ENCODE peak calls at places on chromosomes 5 and 9, in ten cellular contexts. J, P, L, W, X, T, Q, F, E and C are unnamed samples.

GRCh38 chr9:2621678-2622360 is at the start of gene VLDLR:
- DNase-seq in J (peak; percentile 68), P (peak; percentile 47), L (peak; percentile 38), W (peak; percentile 20), X (peak; percentile 74), T (no peak), Q (no peak), F (peak; percentile 80), E (no peak), C (peak; percentile 84)

GRCh38 chr9:37547328-37547878 is 28.8 kb downstream of the FBXO10 start:
- DNase-seq in J (no peak), P (no peak), L (no peak), W (no peak), X (no peak), T (no peak), Q (no peak), F (no peak), E (no peak), C (no peak)

GRCh38 chr5:107455111-107455544 is 215.6 kb downstream of the EFNA5 start:
- DNase-seq in J (no peak), P (peak; percentile 89), L (no peak), W (no peak), X (no peak), T (no peak), Q (no peak), F (no peak), E (no peak), C (no peak)

GRCh38 chr5:107218457-107219193 is 452.1 kb downstream of the EFNA5 start:
- DNase-seq in J (no peak), P (no peak), L (no peak), W (no peak), X (no peak), T (no peak), Q (no peak), F (no peak), E (no peak), C (no peak)

GRCh38 chr5:115396079-115396478 is 99.6 kb upstream of the CCDC112 start:
- DNase-seq in J (no peak), P (no peak), L (no peak), W (no peak), X (no peak), T (no peak), Q (no peak), F (no peak), E (no peak), C (no peak)

GRCh38 chr5:156971848-156972525 is 9.0 kb upstream of the TIMD4 start:
- DNase-seq in J (no peak), P (peak; percentile 20), L (no peak), W (no peak), X (no peak), T (no peak), Q (no peak), F (no peak), E (no peak), C (no peak)

GRCh38 chr5:174177976-174178600 is 132.6 kb downstream of the NSG2 start:
- DNase-seq in J (no peak), P (no peak), L (no peak), W (no peak), X (no peak), T (no peak), Q (no peak), F (no peak), E (no peak), C (no peak)

GRCh38 chr5:159343295-159344094 is 13.2 kb upstream of the IL12B start:
- DNase-seq in J (no peak), P (no peak), L (peak; percentile 20), W (no peak), X (no peak), T (no peak), Q (no peak), F (no peak), E (no peak), C (no peak)

GRCh38 chr9:112443200-112443599 is 43.4 kb upstream of the KIAA1958 start:
- DNase-seq in J (no peak), P (no peak), L (no peak), W (peak; percentile 19), X (no peak), T (no peak), Q (no peak), F (no peak), E (no peak), C (no peak)

GRCh38 chr9:129362287-129363098 is 184.4 kb upstream of the IER5L start:
- DNase-seq in J (no peak), P (peak; percentile 21), L (no peak), W (no peak), X (no peak), T (no peak), Q (no peak), F (no peak), E (no peak), C (no peak)

GRCh38 chr5:135162661-135163265 is 128.7 kb upstream of the PITX1 start:
- DNase-seq in J (no peak), P (no peak), L (no peak), W (no peak), X (no peak), T (no peak), Q (no peak), F (no peak), E (no peak), C (no peak)

GRCh38 chr9:69919461-69920061 is 98.9 kb downstream of the CFAP95 start:
- DNase-seq in J (peak; percentile 69), P (peak; percentile 49), L (peak; percentile 23), W (no peak), X (peak; percentile 66), T (no peak), Q (no peak), F (no peak), E (no peak), C (no peak)

GRCh38 chr5:84384604-84385575 is at the start of gene EDIL3:
- DNase-seq in J (peak; percentile 18), P (peak; percentile 83), L (no peak), W (no peak), X (no peak), T (no peak), Q (peak; percentile 14), F (peak; percentile 71), E (no peak), C (peak; percentile 40)

GRCh38 chr9:125190371-125190801 is 783 bp upstream of the PPP6C start:
- DNase-seq in J (no peak), P (no peak), L (no peak), W (no peak), X (no peak), T (no peak), Q (no peak), F (no peak), E (no peak), C (no peak)

GRCh38 chr9:34046784-34047379 is 1.8 kb downstream of the UBAP2 start:
- DNase-seq in J (peak; percentile 65), P (peak; percentile 51), L (no peak), W (no peak), X (no peak), T (no peak), Q (no peak), F (no peak), E (no peak), C (no peak)

GRCh38 chr5:37005252-37005651 is 128.7 kb downstream of the NIPBL start:
- DNase-seq in J (no peak), P (no peak), L (no peak), W (no peak), X (no peak), T (no peak), Q (no peak), F (no peak), E (no peak), C (no peak)

GRCh38 chr5:93087326-93087725 is 493.7 kb downstream of the NR2F1-AS1 start:
- DNase-seq in J (no peak), P (no peak), L (no peak), W (no peak), X (no peak), T (no peak), Q (no peak), F (no peak), E (no peak), C (no peak)

GRCh38 chr9:69971643-69972449 is 71.8 kb upstream of the MAMDC2 start:
- DNase-seq in J (peak; percentile 79), P (peak; percentile 38), L (peak; percentile 41), W (peak; percentile 33), X (peak; percentile 55), T (no peak), Q (peak; percentile 71), F (no peak), E (peak; percentile 59), C (peak; percentile 89)

GRCh38 chr9:105359899-105360298 is 87.9 kb upstream of the FSD1L start:
- DNase-seq in J (no peak), P (no peak), L (no peak), W (no peak), X (no peak), T (no peak), Q (no peak), F (no peak), E (peak; percentile 83), C (no peak)

GRCh38 chr5:176873541-176874172 is 25.5 kb downstream of the HK3 start:
- DNase-seq in J (no peak), P (no peak), L (no peak), W (no peak), X (no peak), T (no peak), Q (no peak), F (peak; percentile 18), E (no peak), C (no peak)

GRCh38 chr9:69472101-69472625 is 147.1 kb downstream of the ENTREP1 start:
- DNase-seq in J (no peak), P (no peak), L (no peak), W (no peak), X (no peak), T (no peak), Q (no peak), F (no peak), E (no peak), C (no peak)

GRCh38 chr5:127518319-127518621 is 830 bp downstream of the PRRC1 start:
- DNase-seq in J (no peak), P (no peak), L (peak; percentile 46), W (no peak), X (no peak), T (no peak), Q (no peak), F (no peak), E (no peak), C (no peak)

GRCh38 chr5:171437286-171437821 is 17.9 kb downstream of the FGF18 start:
- DNase-seq in J (no peak), P (no peak), L (no peak), W (no peak), X (no peak), T (no peak), Q (no peak), F (no peak), E (no peak), C (no peak)

GRCh38 chr5:177089146-177089545 is 2.4 kb downstream of the FGFR4 start:
- DNase-seq in J (no peak), P (no peak), L (no peak), W (no peak), X (no peak), T (no peak), Q (peak; percentile 54), F (no peak), E (no peak), C (peak; percentile 76)